ENCODE peak calls at places on chromosomes 6 and 20, in four cellular contexts. A is OCI-LY7, X is IMR-90, K is HepG2. L is an unnamed sample. For H4K20me1 and H3K36me3, the result is how much of the 10 kb centered on the place peaks cover.

GRCh38 chr20:23269954-23270353 is 80.6 kb upstream of the NXT1 start:
- DNase-seq in A (no peak), X (no peak), K (no peak), L (no peak)

GRCh38 chr6:8686077-8686476 is 250.7 kb upstream of the SLC35B3 start:
- DNase-seq in K (no peak), A (no peak), X (no peak), L (no peak)

GRCh38 chr20:38863024-38863851 is 57.7 kb downstream of the PPP1R16B start:
- DNase-seq in A (peak), X (no peak), K (no peak), L (no peak)

GRCh38 chr6:82954937-82955577 is 110.6 kb downstream of the UBE3D start:
- DNase-seq in A (peak), K (no peak), X (peak), L (no peak)

GRCh38 chr6:710601-711571 is 17.9 kb upstream of the EXOC2 start:
- DNase-seq in A (peak), X (peak), K (no peak), L (no peak)

GRCh38 chr6:44898296-44898930 is 429.7 kb upstream of the RUNX2 start:
- DNase-seq in A (no peak), K (no peak), X (peak), L (no peak)

GRCh38 chr6:75246386-75246785 is 2.8 kb upstream of the COX7A2 start:
- DNase-seq in A (no peak), X (no peak), K (no peak), L (no peak)

GRCh38 chr6:139290787-139291294 is 957 bp downstream of the TXLNB start:
- DNase-seq in K (no peak), X (peak), A (peak), L (peak)

GRCh38 chr6:160462551-160463109 is 114.5 kb downstream of the SLC22A3 start:
- DNase-seq in A (peak), K (no peak), X (peak), L (no peak)

GRCh38 chr6:84204011-84204410 is 23.4 kb downstream of the CEP162 start:
- DNase-seq in A (no peak), K (no peak), X (no peak), L (no peak)

GRCh38 chr6:139119553-139119952 is 15.3 kb upstream of the HECA start:
- DNase-seq in K (no peak), A (peak), X (no peak), L (no peak)

GRCh38 chr6:79967178-79967577 is 19.8 kb upstream of the ELOVL4 start:
- DNase-seq in X (no peak), K (no peak), A (no peak), L (no peak)

GRCh38 chr6:159094444-159095252 is 49.9 kb upstream of the TAGAP start:
- DNase-seq in A (peak), K (no peak), X (no peak), L (no peak)

GRCh38 chr6:34958748-34959147 is 69.7 kb downstream of the ANKS1A start:
- DNase-seq in X (no peak), A (no peak), K (no peak), L (no peak)

GRCh38 chr6:109513571-109514071 is 30.6 kb upstream of the ZBTB24 start:
- DNase-seq in X (peak), K (no peak), A (no peak), L (peak)

GRCh38 chr20:39879296-39879695 is 809.7 kb downstream of the MAFB start:
- DNase-seq in K (no peak), X (no peak), A (no peak), L (no peak)

GRCh38 chr6:158323561-158323958 is 11.3 kb downstream of the TULP4 start:
- DNase-seq in X (no peak), A (no peak), K (no peak), L (no peak)

GRCh38 chr6:36443498-36443844 is 671 bp downstream of the KCTD20 start:
- DNase-seq in X (no peak), K (no peak), A (no peak), L (no peak)

GRCh38 chr20:50283922-50284810 is 93.5 kb downstream of the CEBPB start:
- DNase-seq in X (peak), A (no peak), K (peak), L (peak)

GRCh38 chr6:94323853-94324252 is 904.5 kb upstream of the EPHA7 start:
- DNase-seq in K (no peak), X (no peak), A (no peak), L (peak)

GRCh38 chr20:35145141-35145564 is 2.0 kb downstream of the EDEM2 start:
- DNase-seq in X (peak), A (peak), K (peak), L (peak)

GRCh38 chr6:142872376-142872775 is 72.6 kb downstream of the HIVEP2 start:
- DNase-seq in A (no peak), X (peak), K (no peak), L (no peak)

GRCh38 chr6:149026530-149026942 is 279.7 kb downstream of the UST start:
- DNase-seq in X (peak), K (peak), A (peak), L (no peak)

GRCh38 chr20:22805219-22805618 is 220.8 kb upstream of the FOXA2 start:
- DNase-seq in X (peak), A (no peak), K (peak), L (peak)

GRCh38 chr6:151693366-151693765 is 114.1 kb upstream of the ESR1 start:
- DNase-seq in X (no peak), A (no peak), K (no peak), L (no peak)

GRCh38 chr6:53827485-53827884 is 32.7 kb downstream of the LRRC1 start:
- DNase-seq in K (no peak), A (no peak), X (no peak), L (no peak)

GRCh38 chr6:166958926-166959861 is 2.8 kb upstream of the RNASET2 start:
- DNase-seq in K (peak), X (no peak), A (peak), L (no peak)
- H4K20me1 ChIP-seq in K (under half), X (under half), A (under half), L (under half)

GRCh38 chr6:161748535-161749386 is 474.9 kb upstream of the AGPAT4 start:
- DNase-seq in X (no peak), K (peak), A (peak), L (peak)

GRCh38 chr6:161745128-161745527 is 471.3 kb upstream of the AGPAT4 start:
- DNase-seq in X (no peak), K (no peak), A (no peak), L (no peak)

GRCh38 chr6:161744211-161745067 is 470.6 kb upstream of the AGPAT4 start:
- DNase-seq in X (no peak), A (no peak), K (no peak), L (no peak)

GRCh38 chr6:161743526-161744196 is 469.8 kb upstream of the AGPAT4 start:
- DNase-seq in X (no peak), K (no peak), A (no peak), L (no peak)

DNA sequence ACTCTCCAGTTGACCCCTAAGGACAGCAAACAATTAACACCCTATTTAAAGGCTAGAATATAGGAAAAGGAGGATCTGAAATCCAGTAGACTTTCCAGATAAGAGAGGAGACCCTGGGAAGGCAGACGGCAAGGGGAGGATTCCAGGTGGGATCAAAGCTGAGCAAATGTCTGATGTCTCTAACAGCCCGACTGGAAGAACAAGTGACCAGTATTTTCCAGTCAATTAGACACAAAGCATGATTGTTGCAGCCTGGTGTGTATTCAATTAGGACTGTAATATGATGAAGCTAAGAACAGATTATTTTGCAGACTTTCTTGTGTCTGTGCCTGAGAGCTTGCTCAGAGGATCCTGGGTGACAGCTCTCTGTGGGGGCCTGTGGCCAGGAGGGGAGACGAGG is 471.7 kb upstream of the AGPAT4 start:
- DNase-seq in X (no peak), K (no peak), A (no peak), L (no peak)
- H2AFZ ChIP-seq in X (no peak), K (no peak), A (no peak), L (no peak)

DNA sequence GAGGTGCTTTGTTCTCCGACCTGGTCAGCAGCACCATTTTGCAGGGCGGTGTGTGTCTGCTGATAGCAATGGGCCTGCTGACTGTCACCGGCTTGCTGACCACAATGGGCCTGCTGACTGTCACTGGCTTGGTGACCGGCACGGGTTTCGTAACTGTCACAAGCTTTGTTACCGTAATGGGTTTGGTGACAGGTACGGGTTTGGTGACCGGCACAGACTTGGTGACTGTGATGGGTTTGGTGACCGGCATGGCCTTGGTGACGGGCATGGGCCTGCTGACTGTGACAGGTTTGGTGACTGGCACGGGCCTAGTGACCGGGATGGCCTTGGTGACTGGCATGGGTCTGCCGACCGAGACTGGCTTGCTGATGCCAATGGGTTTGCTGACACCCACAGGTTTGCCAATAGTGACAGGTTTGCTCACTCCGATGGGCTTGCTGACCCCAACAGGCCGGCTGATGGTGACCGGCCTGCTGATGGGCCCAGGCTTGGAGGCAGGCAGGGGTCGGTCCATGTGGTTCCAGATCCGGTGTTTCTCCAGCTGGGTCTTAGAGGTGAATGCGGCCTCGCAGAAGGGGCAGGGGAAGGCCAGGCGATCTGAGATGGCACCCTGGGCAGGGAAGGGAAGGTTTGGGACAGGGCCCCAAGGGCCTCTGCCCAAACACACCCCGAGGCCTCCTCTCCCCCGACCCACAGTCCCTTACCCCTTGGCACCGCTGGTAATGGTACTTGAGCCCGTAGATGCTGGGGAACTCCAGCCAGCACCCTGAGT is 3.4 kb downstream of the ZNF512B start:
- DNase-seq in K (no peak), X (no peak), A (no peak), L (no peak)
- H3K36me3 ChIP-seq in K (half or more), X (half or more), A (under half), L (under half)

GRCh38 chr20:17951323-17951722 is 17.3 kb downstream of the SNX5 start:
- DNase-seq in K (no peak), X (no peak), A (no peak), L (no peak)

GRCh38 chr20:17952692-17953684 is 15.6 kb downstream of the SNX5 start:
- DNase-seq in A (no peak), X (no peak), K (no peak), L (no peak)

GRCh38 chr20:17956099-17956685 is 12.4 kb downstream of the SNX5 start:
- DNase-seq in A (peak), X (no peak), K (no peak), L (no peak)

GRCh38 chr20:17955302-17955701 is 13.3 kb downstream of the SNX5 start:
- DNase-seq in K (no peak), A (no peak), X (no peak), L (no peak)

GRCh38 chr20:17953935-17954334 is 14.7 kb downstream of the SNX5 start:
- DNase-seq in A (no peak), K (no peak), X (no peak), L (no peak)
- H4K20me1 ChIP-seq in A (half or more), K (half or more), X (half or more), L (half or more)

GRCh38 chr20:51335329-51335841 is 207.1 kb downstream of the NFATC2 start:
- DNase-seq in A (no peak), K (no peak), X (peak), L (no peak)
- H2AFZ ChIP-seq in A (no peak), K (no peak), X (no peak), L (no peak)

DNA sequence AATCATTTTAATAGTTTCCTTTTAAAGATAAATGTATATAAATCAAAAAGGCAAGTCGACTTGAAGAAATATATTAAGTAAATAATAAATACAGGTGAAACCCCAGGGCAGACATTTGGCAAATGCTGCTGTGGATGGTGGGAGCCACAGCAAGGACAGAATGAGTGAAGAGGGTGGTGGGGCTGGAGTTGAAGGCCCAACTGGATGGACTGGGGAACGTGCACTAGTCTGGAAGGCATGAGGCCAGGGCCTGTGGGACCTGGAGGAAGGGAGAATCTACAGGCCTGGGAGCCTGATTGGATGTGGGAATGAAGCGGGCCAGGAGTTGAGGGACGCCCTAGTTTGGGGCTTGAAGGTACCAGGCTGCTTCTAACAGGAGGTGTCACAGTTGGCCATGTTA is 30.6 kb upstream of the BLCAP start:
- DNase-seq in A (no peak), K (no peak), X (no peak), L (no peak)
- H3K36me3 ChIP-seq in A (under half), K (under half), X (under half), L (under half)

GRCh38 chr6:39224523-39225182 is 4.6 kb downstream of the KCNK5 start:
- DNase-seq in A (no peak), X (no peak), K (no peak), L (no peak)
- H4K20me1 ChIP-seq in A (under half), X (under half), K (under half), L (under half)

L was measured in PC-9.